ENCODE peak calls at places on chromosomes 6 and 20, in ten cellular contexts. One of them, this sample, is unnamed.
A peak's percentile ranks its signal among the peaks of the same experiment; 100 is the strongest.

GRCh38 chr6:149233056-149233715 is 84.3 kb upstream of the TAB2 start:
- DNase-seq in AG09309: peak; percentile 88
- DNase-seq in activated CD4-positive, alpha-beta T cell treated with anti-CD3 and anti-CD28 coated beads for 4 hours: peak; percentile 53
- DNase-seq in HTR-8/SVneo: peak; percentile 76
- DNase-seq in upper lobe of right lung: no peak
- DNase-seq in ovary: no peak
- DNase-seq in NCI-H446: no peak
- DNase-seq in HEK293T: peak; percentile 49
- DNase-seq in AG10803: peak; percentile 72
- DNase-seq in NCI-H2029: peak; percentile 77
- DNase-seq in this sample: no peak

GRCh38 chr20:61646453-61646852 is 394.4 kb downstream of the CDH4 start:
- DNase-seq in ovary: no peak
- DNase-seq in AG09309: no peak
- DNase-seq in HTR-8/SVneo: no peak
- DNase-seq in HEK293T: no peak
- DNase-seq in activated CD4-positive, alpha-beta T cell treated with anti-CD3 and anti-CD28 coated beads for 4 hours: no peak
- DNase-seq in NCI-H446: no peak
- DNase-seq in AG10803: no peak
- DNase-seq in upper lobe of right lung: no peak
- DNase-seq in NCI-H2029: no peak
- DNase-seq in this sample: no peak

GRCh38 chr20:37627060-37627766 is 66.6 kb upstream of the CTNNBL1 start:
- DNase-seq in HEK293T: peak; percentile 69
- DNase-seq in activated CD4-positive, alpha-beta T cell treated with anti-CD3 and anti-CD28 coated beads for 4 hours: no peak
- DNase-seq in HTR-8/SVneo: peak; percentile 76
- DNase-seq in upper lobe of right lung: no peak
- DNase-seq in NCI-H446: no peak
- DNase-seq in AG10803: peak; percentile 35
- DNase-seq in ovary: no peak
- DNase-seq in NCI-H2029: no peak
- DNase-seq in AG09309: no peak
- DNase-seq in this sample: no peak

GRCh38 chr20:62241501-62241900 is 3.2 kb downstream of the OSBPL2 start:
- DNase-seq in AG09309: no peak
- DNase-seq in HTR-8/SVneo: no peak
- DNase-seq in NCI-H446: no peak
- DNase-seq in NCI-H2029: no peak
- DNase-seq in upper lobe of right lung: no peak
- DNase-seq in activated CD4-positive, alpha-beta T cell treated with anti-CD3 and anti-CD28 coated beads for 4 hours: no peak
- DNase-seq in HEK293T: no peak
- DNase-seq in ovary: no peak
- DNase-seq in AG10803: no peak
- DNase-seq in this sample: no peak

GRCh38 chr6:137165375-137166246 is 7.8 kb downstream of the IL22RA2 start:
- DNase-seq in activated CD4-positive, alpha-beta T cell treated with anti-CD3 and anti-CD28 coated beads for 4 hours: peak; percentile 16
- DNase-seq in NCI-H446: peak; percentile 3
- DNase-seq in HEK293T: no peak
- DNase-seq in HTR-8/SVneo: no peak
- DNase-seq in upper lobe of right lung: no peak
- DNase-seq in NCI-H2029: peak; percentile 13
- DNase-seq in AG10803: peak; percentile 4
- DNase-seq in ovary: no peak
- DNase-seq in AG09309: no peak
- DNase-seq in this sample: no peak

GRCh38 chr6:112232845-112233256 is 21.5 kb downstream of the LAMA4 start:
- DNase-seq in AG10803: peak; percentile 69
- DNase-seq in HTR-8/SVneo: no peak
- DNase-seq in AG09309: no peak
- DNase-seq in NCI-H2029: peak; percentile 60
- DNase-seq in NCI-H446: no peak
- DNase-seq in upper lobe of right lung: no peak
- DNase-seq in ovary: peak; percentile 62
- DNase-seq in activated CD4-positive, alpha-beta T cell treated with anti-CD3 and anti-CD28 coated beads for 4 hours: no peak
- DNase-seq in HEK293T: peak; percentile 55
- DNase-seq in this sample: no peak

GRCh38 chr6:165634076-165634475 is 29.0 kb downstream of the PDE10A start:
- DNase-seq in NCI-H446: no peak
- DNase-seq in AG10803: no peak
- DNase-seq in ovary: no peak
- DNase-seq in HTR-8/SVneo: no peak
- DNase-seq in AG09309: no peak
- DNase-seq in NCI-H2029: no peak
- DNase-seq in activated CD4-positive, alpha-beta T cell treated with anti-CD3 and anti-CD28 coated beads for 4 hours: no peak
- DNase-seq in upper lobe of right lung: no peak
- DNase-seq in HEK293T: no peak
- DNase-seq in this sample: no peak

GRCh38 chr20:14544688-14545087 is 207.3 kb upstream of the FLRT3 start:
- DNase-seq in activated CD4-positive, alpha-beta T cell treated with anti-CD3 and anti-CD28 coated beads for 4 hours: no peak
- DNase-seq in NCI-H446: peak; percentile 92
- DNase-seq in HEK293T: no peak
- DNase-seq in AG10803: no peak
- DNase-seq in NCI-H2029: no peak
- DNase-seq in upper lobe of right lung: no peak
- DNase-seq in ovary: no peak
- DNase-seq in HTR-8/SVneo: no peak
- DNase-seq in AG09309: no peak
- DNase-seq in this sample: no peak

GRCh38 chr6:129590408-129591022 is 119.5 kb downstream of the ARHGAP18 start:
- DNase-seq in AG10803: peak; percentile 76
- DNase-seq in activated CD4-positive, alpha-beta T cell treated with anti-CD3 and anti-CD28 coated beads for 4 hours: no peak
- DNase-seq in AG09309: peak; percentile 85
- DNase-seq in NCI-H2029: no peak
- DNase-seq in HTR-8/SVneo: no peak
- DNase-seq in NCI-H446: no peak
- DNase-seq in ovary: no peak
- DNase-seq in upper lobe of right lung: no peak
- DNase-seq in HEK293T: no peak
- DNase-seq in this sample: no peak

GRCh38 chr20:51434556-51435256 is 107.8 kb downstream of the NFATC2 start:
- DNase-seq in NCI-H2029: no peak
- DNase-seq in HTR-8/SVneo: no peak
- DNase-seq in upper lobe of right lung: no peak
- DNase-seq in AG09309: peak; percentile 71
- DNase-seq in NCI-H446: no peak
- DNase-seq in AG10803: peak; percentile 83
- DNase-seq in HEK293T: no peak
- DNase-seq in ovary: no peak
- DNase-seq in activated CD4-positive, alpha-beta T cell treated with anti-CD3 and anti-CD28 coated beads for 4 hours: no peak
- DNase-seq in this sample: no peak

GRCh38 chr6:157974341-157974894 is 7.2 kb upstream of the SYNJ2 start:
- DNase-seq in AG10803: peak; percentile 54
- DNase-seq in AG09309: no peak
- DNase-seq in activated CD4-positive, alpha-beta T cell treated with anti-CD3 and anti-CD28 coated beads for 4 hours: no peak
- DNase-seq in HEK293T: no peak
- DNase-seq in HTR-8/SVneo: peak; percentile 45
- DNase-seq in ovary: no peak
- DNase-seq in NCI-H446: no peak
- DNase-seq in upper lobe of right lung: no peak
- DNase-seq in NCI-H2029: no peak
- DNase-seq in this sample: no peak

GRCh38 chr6:134517145-134517658 is 199.3 kb upstream of the SGK1 start:
- DNase-seq in activated CD4-positive, alpha-beta T cell treated with anti-CD3 and anti-CD28 coated beads for 4 hours: no peak
- DNase-seq in NCI-H446: peak; percentile 69
- DNase-seq in HEK293T: peak; percentile 44
- DNase-seq in AG09309: peak; percentile 77
- DNase-seq in NCI-H2029: no peak
- DNase-seq in HTR-8/SVneo: peak; percentile 51
- DNase-seq in ovary: peak; percentile 75
- DNase-seq in AG10803: peak; percentile 79
- DNase-seq in upper lobe of right lung: peak; percentile 89
- DNase-seq in this sample: no peak

GRCh38 chr6:50353603-50354002 is 303.9 kb upstream of the DEFB112 start:
- DNase-seq in activated CD4-positive, alpha-beta T cell treated with anti-CD3 and anti-CD28 coated beads for 4 hours: no peak
- DNase-seq in upper lobe of right lung: no peak
- DNase-seq in NCI-H446: no peak
- DNase-seq in NCI-H2029: no peak
- DNase-seq in AG09309: no peak
- DNase-seq in HEK293T: no peak
- DNase-seq in HTR-8/SVneo: no peak
- DNase-seq in AG10803: no peak
- DNase-seq in ovary: no peak
- DNase-seq in this sample: no peak

GRCh38 chr20:6708010-6708409 is 59.5 kb upstream of the BMP2 start:
- DNase-seq in activated CD4-positive, alpha-beta T cell treated with anti-CD3 and anti-CD28 coated beads for 4 hours: no peak
- DNase-seq in upper lobe of right lung: peak; percentile 88
- DNase-seq in AG09309: peak; percentile 7
- DNase-seq in HEK293T: no peak
- DNase-seq in NCI-H2029: no peak
- DNase-seq in NCI-H446: no peak
- DNase-seq in ovary: no peak
- DNase-seq in HTR-8/SVneo: no peak
- DNase-seq in AG10803: peak; percentile 42
- DNase-seq in this sample: no peak

GRCh38 chr6:16769986-16770376 is 8.7 kb upstream of the ATXN1 start:
- DNase-seq in NCI-H446: no peak
- DNase-seq in activated CD4-positive, alpha-beta T cell treated with anti-CD3 and anti-CD28 coated beads for 4 hours: no peak
- DNase-seq in AG09309: peak; percentile 61
- DNase-seq in NCI-H2029: no peak
- DNase-seq in ovary: no peak
- DNase-seq in HEK293T: no peak
- DNase-seq in HTR-8/SVneo: no peak
- DNase-seq in AG10803: peak; percentile 86
- DNase-seq in upper lobe of right lung: no peak
- DNase-seq in this sample: no peak

GRCh38 chr6:149190228-149190831 is 127.2 kb upstream of the TAB2 start:
- DNase-seq in NCI-H2029: peak; percentile 5
- DNase-seq in AG10803: no peak
- DNase-seq in NCI-H446: no peak
- DNase-seq in HTR-8/SVneo: no peak
- DNase-seq in activated CD4-positive, alpha-beta T cell treated with anti-CD3 and anti-CD28 coated beads for 4 hours: peak; percentile 63
- DNase-seq in upper lobe of right lung: no peak
- DNase-seq in HEK293T: no peak
- DNase-seq in ovary: no peak
- DNase-seq in AG09309: no peak
- DNase-seq in this sample: no peak

GRCh38 chr6:97765480-97765879 is 482.5 kb upstream of the MMS22L start:
- DNase-seq in ovary: no peak
- DNase-seq in activated CD4-positive, alpha-beta T cell treated with anti-CD3 and anti-CD28 coated beads for 4 hours: no peak
- DNase-seq in AG10803: peak; percentile 83
- DNase-seq in HEK293T: no peak
- DNase-seq in NCI-H2029: no peak
- DNase-seq in HTR-8/SVneo: no peak
- DNase-seq in AG09309: no peak
- DNase-seq in NCI-H446: peak; percentile 8
- DNase-seq in upper lobe of right lung: no peak
- DNase-seq in this sample: no peak

GRCh38 chr20:14637441-14637840 is 300.0 kb upstream of the FLRT3 start:
- DNase-seq in HTR-8/SVneo: no peak
- DNase-seq in AG09309: no peak
- DNase-seq in activated CD4-positive, alpha-beta T cell treated with anti-CD3 and anti-CD28 coated beads for 4 hours: no peak
- DNase-seq in AG10803: no peak
- DNase-seq in NCI-H446: no peak
- DNase-seq in NCI-H2029: no peak
- DNase-seq in HEK293T: no peak
- DNase-seq in ovary: no peak
- DNase-seq in upper lobe of right lung: no peak
- DNase-seq in this sample: no peak

GRCh38 chr20:38434310-38434741 is 802 bp downstream of the SNHG17 start:
- DNase-seq in NCI-H446: no peak
- DNase-seq in activated CD4-positive, alpha-beta T cell treated with anti-CD3 and anti-CD28 coated beads for 4 hours: peak; percentile 19
- DNase-seq in ovary: no peak
- DNase-seq in HEK293T: no peak
- DNase-seq in upper lobe of right lung: no peak
- DNase-seq in HTR-8/SVneo: no peak
- DNase-seq in AG10803: no peak
- DNase-seq in AG09309: no peak
- DNase-seq in NCI-H2029: no peak
- DNase-seq in this sample: no peak

GRCh38 chr6:52301326-52301725 is 16.8 kb upstream of the MCM3 start:
- DNase-seq in AG10803: no peak
- DNase-seq in NCI-H2029: no peak
- DNase-seq in HEK293T: no peak
- DNase-seq in HTR-8/SVneo: no peak
- DNase-seq in activated CD4-positive, alpha-beta T cell treated with anti-CD3 and anti-CD28 coated beads for 4 hours: no peak
- DNase-seq in upper lobe of right lung: no peak
- DNase-seq in AG09309: no peak
- DNase-seq in NCI-H446: no peak
- DNase-seq in ovary: no peak
- DNase-seq in this sample: no peak

GRCh38 chr6:36120539-36120938 is 9.8 kb upstream of the MAPK13 start:
- DNase-seq in upper lobe of right lung: no peak
- DNase-seq in NCI-H446: no peak
- DNase-seq in HTR-8/SVneo: no peak
- DNase-seq in HEK293T: no peak
- DNase-seq in ovary: no peak
- DNase-seq in NCI-H2029: peak; percentile 66
- DNase-seq in AG09309: no peak
- DNase-seq in activated CD4-positive, alpha-beta T cell treated with anti-CD3 and anti-CD28 coated beads for 4 hours: peak; percentile 79
- DNase-seq in AG10803: no peak
- DNase-seq in this sample: no peak

GRCh38 chr20:34262488-34263288 is 21.5 kb downstream of the ASIP start:
- DNase-seq in NCI-H2029: no peak
- DNase-seq in HTR-8/SVneo: no peak
- DNase-seq in HEK293T: no peak
- DNase-seq in AG10803: peak; percentile 64
- DNase-seq in AG09309: peak; percentile 42
- DNase-seq in NCI-H446: no peak
- DNase-seq in activated CD4-positive, alpha-beta T cell treated with anti-CD3 and anti-CD28 coated beads for 4 hours: no peak
- DNase-seq in upper lobe of right lung: peak; percentile 55
- DNase-seq in ovary: peak; percentile 83
- DNase-seq in this sample: no peak

GRCh38 chr6:41798901-41799300 is 11.4 kb downstream of the TOMM6 start:
- DNase-seq in activated CD4-positive, alpha-beta T cell treated with anti-CD3 and anti-CD28 coated beads for 4 hours: no peak
- DNase-seq in upper lobe of right lung: no peak
- DNase-seq in NCI-H2029: no peak
- DNase-seq in HEK293T: no peak
- DNase-seq in AG10803: no peak
- DNase-seq in NCI-H446: no peak
- DNase-seq in ovary: no peak
- DNase-seq in HTR-8/SVneo: no peak
- DNase-seq in AG09309: no peak
- DNase-seq in this sample: no peak

GRCh38 chr20:18739785-18740184 is 73.8 kb upstream of the SCP2D1 start:
- DNase-seq in NCI-H446: no peak
- DNase-seq in HTR-8/SVneo: no peak
- DNase-seq in AG10803: peak; percentile 90
- DNase-seq in activated CD4-positive, alpha-beta T cell treated with anti-CD3 and anti-CD28 coated beads for 4 hours: no peak
- DNase-seq in ovary: peak; percentile 72
- DNase-seq in NCI-H2029: no peak
- DNase-seq in AG09309: peak; percentile 71
- DNase-seq in HEK293T: peak; percentile 12
- DNase-seq in upper lobe of right lung: no peak
- DNase-seq in this sample: no peak

GRCh38 chr20:32527052-32527446 is 58.1 kb downstream of the NOL4L start:
- DNase-seq in ovary: no peak
- DNase-seq in upper lobe of right lung: no peak
- DNase-seq in NCI-H446: no peak
- DNase-seq in AG09309: no peak
- DNase-seq in HEK293T: no peak
- DNase-seq in AG10803: no peak
- DNase-seq in activated CD4-positive, alpha-beta T cell treated with anti-CD3 and anti-CD28 coated beads for 4 hours: no peak
- DNase-seq in HTR-8/SVneo: no peak
- DNase-seq in NCI-H2029: no peak
- DNase-seq in this sample: no peak

GRCh38 chr6:793261-793660 is 100.3 kb upstream of the EXOC2 start:
- DNase-seq in ovary: no peak
- DNase-seq in AG09309: no peak
- DNase-seq in upper lobe of right lung: no peak
- DNase-seq in NCI-H446: no peak
- DNase-seq in HTR-8/SVneo: no peak
- DNase-seq in NCI-H2029: no peak
- DNase-seq in AG10803: no peak
- DNase-seq in activated CD4-positive, alpha-beta T cell treated with anti-CD3 and anti-CD28 coated beads for 4 hours: no peak
- DNase-seq in HEK293T: no peak
- DNase-seq in this sample: no peak

GRCh38 chr6:34358389-34358906 is 34.0 kb downstream of the NUDT3 start:
- DNase-seq in NCI-H446: peak; percentile 91
- DNase-seq in activated CD4-positive, alpha-beta T cell treated with anti-CD3 and anti-CD28 coated beads for 4 hours: no peak
- DNase-seq in NCI-H2029: peak; percentile 59
- DNase-seq in upper lobe of right lung: no peak
- DNase-seq in AG09309: peak; percentile 35
- DNase-seq in HTR-8/SVneo: peak; percentile 66
- DNase-seq in ovary: peak; percentile 27
- DNase-seq in AG10803: peak; percentile 56
- DNase-seq in HEK293T: peak; percentile 60
- DNase-seq in this sample: no peak

This sample was measured in NCI-H2107.